ENCODE peak calls at places on chromosomes 7 and 10, in five cellular contexts. D is mammary epithelial cell, E is IMR-90, G is GM23338, L is K562. I is an unnamed sample. For H3K36me3, the result is how much of the 10 kb centered on the place peaks cover.

GRCh38 chr7:918441-919113 is 35.9 kb downstream of the ADAP1 start:
- DNase-seq in E (no peak), D (no peak), L (no peak), G (no peak), I (no peak)

GRCh38 chr10:44993922-44994751 is 6.6 kb upstream of the ZNF22 start:
- DNase-seq in L (no peak), D (no peak), G (no peak), E (peak), I (no peak)

GRCh38 chr7:240887-241421 is 48.6 kb downstream of the FAM20C start:
- DNase-seq in E (no peak), G (no peak), L (no peak), D (peak), I (no peak)

GRCh38 chr7:122886357-122887081 is at the start of gene CADPS2:
- DNase-seq in L (peak), D (peak), G (peak), E (peak), I (peak)

GRCh38 chr7:128389085-128389814 is 20.5 kb downstream of the IMPDH1 start:
- DNase-seq in E (no peak), G (peak), L (no peak), D (no peak), I (no peak)

GRCh38 chr7:80047032-80047431 is 87.6 kb upstream of the GNAI1 start:
- DNase-seq in D (no peak), E (peak), G (no peak), L (no peak), I (no peak)

GRCh38 chr7:68247566-68247965 is 1250.9 kb downstream of the TYW1 start:
- DNase-seq in G (no peak), D (no peak), L (no peak), E (no peak), I (no peak)

GRCh38 chr7:70944516-70944915 is 187.4 kb upstream of the GALNT17 start:
- DNase-seq in L (no peak), G (no peak), D (no peak), E (no peak), I (no peak)

GRCh38 chr10:77835669-77836086 is 90.9 kb downstream of the DLG5 start:
- DNase-seq in E (no peak), G (no peak), D (no peak), L (no peak), I (no peak)

GRCh38 chr7:157618823-157619606 is 282.2 kb downstream of the DNAJB6 start:
- DNase-seq in L (no peak), E (no peak), D (no peak), G (no peak), I (no peak)

GRCh38 chr7:69199048-69199447 is 399.2 kb upstream of the AUTS2 start:
- DNase-seq in G (no peak), D (no peak), E (no peak), L (no peak), I (no peak)

GRCh38 chr10:15472431-15473400 is 101.6 kb upstream of the FAM171A1 start:
- DNase-seq in G (peak), L (no peak), D (no peak), E (peak), I (no peak)

GRCh38 chr7:229184-229964 is 37.0 kb downstream of the FAM20C start:
- DNase-seq in L (no peak), G (no peak), D (no peak), E (peak), I (peak)

DNA sequence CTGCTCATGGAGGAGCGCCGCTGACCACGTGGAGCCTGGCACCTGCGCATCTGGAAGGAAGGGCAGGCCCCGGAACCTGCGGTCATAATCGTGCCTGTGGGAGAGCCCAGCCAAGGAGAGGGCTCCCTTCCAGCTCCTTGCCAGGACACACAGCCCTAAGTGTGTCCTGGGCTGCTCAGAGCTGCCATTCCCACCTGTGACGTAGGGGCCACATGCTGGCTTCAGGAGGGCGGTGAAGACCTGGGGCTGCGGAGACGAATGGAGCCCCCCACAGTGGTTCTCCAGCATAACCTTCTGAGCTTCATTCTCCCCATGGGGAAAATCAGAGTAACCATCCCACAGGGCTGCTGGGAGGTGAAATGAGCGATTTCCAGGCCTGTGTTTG is 127.6 kb upstream of the CHST15 start:
- DNase-seq in L (no peak), E (no peak), D (no peak), G (no peak), I (no peak)
- H2AFZ ChIP-seq in L (no peak), E (no peak), D (peak), G (peak), I (no peak)

GRCh38 chr10:46020344-46020656 is 10.1 kb downstream of the NCOA4 start:
- DNase-seq in E (no peak), D (no peak), L (peak), G (no peak), I (no peak)
- H3K36me3 ChIP-seq in E (under half), D (under half), L (half or more), G (under half), I (under half)

DNA sequence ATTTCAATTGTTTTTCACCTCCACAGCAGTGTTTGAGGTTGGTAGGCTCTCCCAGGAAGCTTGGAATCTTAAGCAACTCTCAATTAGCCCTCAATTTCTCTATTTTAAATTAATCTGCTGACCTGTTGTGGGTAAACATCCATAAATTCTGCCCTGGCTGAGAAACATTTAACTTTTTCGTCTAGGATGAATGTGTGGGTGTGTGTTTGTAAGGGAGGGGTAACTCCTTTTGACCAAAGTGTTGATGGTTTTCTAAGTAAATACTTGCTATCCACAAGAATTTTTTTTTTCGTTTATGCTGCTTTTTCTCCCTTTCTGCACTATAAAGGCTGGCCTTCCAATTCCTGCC is 973 bp downstream of the PPP3CB start:
- DNase-seq in D (no peak), G (no peak), E (no peak), L (no peak), I (no peak)
- H2AFZ ChIP-seq in D (peak), G (peak), E (peak), L (peak), I (peak)

GRCh38 chr10:73997479-73997805 is 474 bp upstream of the VCL start:
- DNase-seq in G (no peak), D (no peak), E (no peak), L (peak), I (no peak)

GRCh38 chr10:73997806-73998622 is at the start of gene VCL:
- DNase-seq in E (peak), G (peak), L (peak), D (peak), I (peak)

GRCh38 chr10:73992899-73993788 is 4.8 kb upstream of the VCL start:
- DNase-seq in E (peak), G (no peak), L (peak), D (peak), I (no peak)

GRCh38 chr10:73991846-73992245 is 6.1 kb upstream of the VCL start:
- DNase-seq in G (no peak), E (no peak), L (peak), D (no peak), I (no peak)

GRCh38 chr10:73995035-73995358 is 2.9 kb upstream of the VCL start:
- DNase-seq in E (no peak), G (no peak), L (no peak), D (no peak), I (no peak)
- H3K36me3 ChIP-seq in E (under half), G (under half), L (under half), D (under half), I (under half)

DNA sequence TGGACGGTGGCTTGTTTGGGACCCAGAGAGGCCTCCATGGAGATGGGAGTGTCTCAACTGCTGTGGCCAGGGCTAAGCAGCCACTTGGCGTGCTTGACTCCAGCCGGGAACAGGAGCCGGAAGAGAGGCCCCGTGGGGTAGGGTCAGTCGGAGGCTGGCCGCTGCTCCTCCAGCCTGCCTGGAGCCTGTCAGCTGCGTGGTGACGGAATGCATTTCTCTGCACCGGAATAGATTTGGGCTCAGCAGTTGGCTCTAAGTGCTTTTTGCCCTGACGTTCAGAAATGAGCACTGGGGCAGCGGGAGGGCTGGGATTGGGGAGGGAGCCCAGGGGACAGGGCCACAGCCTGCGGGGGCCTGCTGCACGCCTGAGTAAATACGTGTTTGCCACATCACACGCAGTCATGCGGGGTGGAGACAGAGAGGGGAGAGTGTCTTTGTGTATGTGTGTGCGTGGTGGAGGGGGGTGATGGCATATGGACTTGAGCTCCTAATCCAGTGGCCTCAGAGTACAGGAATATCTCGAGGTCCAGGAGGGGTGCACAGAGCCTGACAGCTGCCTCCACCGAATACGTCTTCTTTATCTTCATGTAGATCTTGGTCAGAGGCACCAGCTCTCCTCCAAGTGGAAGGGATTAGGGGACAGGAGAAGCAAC is 151.2 kb downstream of the CDH23 start:
- DNase-seq in D (no peak), E (peak), G (no peak), L (no peak), I (peak)
- H2AFZ ChIP-seq in D (no peak), E (peak), G (peak), L (peak), I (no peak)

GRCh38 chr10:112161757-112162518 is 21.6 kb downstream of the GPAM start:
- DNase-seq in E (no peak), L (no peak), G (no peak), D (no peak), I (no peak)
- H3K36me3 ChIP-seq in E (under half), L (half or more), G (half or more), D (under half), I (under half)

DNA sequence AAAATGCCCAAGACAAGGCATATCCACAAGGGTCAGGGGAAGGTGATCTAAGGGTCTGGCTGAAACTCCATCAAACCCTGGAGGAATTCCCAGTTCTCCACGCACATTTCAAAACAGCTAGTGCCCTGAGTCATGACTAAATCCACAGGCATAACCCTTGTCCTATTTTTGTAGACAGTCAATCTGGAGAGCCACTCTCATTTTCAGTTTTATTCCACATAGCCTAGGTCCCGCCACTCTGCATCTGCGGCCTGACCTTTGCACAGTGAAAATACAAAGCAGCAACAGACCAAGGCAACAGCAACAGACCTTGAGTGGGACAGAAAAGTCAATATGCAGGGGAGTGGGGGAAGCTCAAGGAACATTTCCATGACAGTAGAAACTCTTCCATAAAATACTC is 201.4 kb upstream of the NPVF start:
- DNase-seq in D (no peak), L (no peak), E (no peak), G (no peak), I (peak)
- H2AFZ ChIP-seq in D (no peak), L (no peak), E (no peak), G (no peak), I (no peak)

GRCh38 chr10:102511562-102512274 is 7.9 kb downstream of the SUFU start:
- DNase-seq in E (no peak), D (no peak), G (no peak), L (no peak), I (no peak)
- H3K36me3 ChIP-seq in E (under half), D (under half), G (under half), L (under half), I (under half)

DNA sequence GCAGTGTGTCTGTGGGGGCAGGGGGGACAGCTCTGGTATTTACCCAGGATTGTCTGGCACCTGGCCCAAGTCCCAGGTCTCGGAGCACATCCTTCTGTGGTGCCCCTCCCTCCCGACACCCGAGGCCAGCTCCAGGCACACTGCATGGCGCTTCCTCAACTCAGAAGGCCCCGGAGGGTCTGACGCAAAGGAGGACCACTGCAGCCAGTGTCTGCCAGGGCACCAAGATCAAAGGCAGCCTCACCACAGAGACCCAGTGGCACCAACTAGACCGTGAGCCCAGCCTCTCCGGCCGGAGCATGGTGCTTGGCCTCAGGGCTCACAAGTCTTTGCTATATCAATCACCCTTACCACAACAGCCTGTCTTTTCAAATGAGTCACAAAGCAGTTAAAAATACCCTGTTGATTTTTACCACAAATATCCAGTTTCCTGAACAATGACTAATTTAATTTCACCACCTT is 99.3 kb upstream of the DDC start:
- DNase-seq in E (peak), G (no peak), L (no peak), D (peak), I (no peak)
- H2AFZ ChIP-seq in E (no peak), G (no peak), L (no peak), D (peak), I (no peak)

DNA sequence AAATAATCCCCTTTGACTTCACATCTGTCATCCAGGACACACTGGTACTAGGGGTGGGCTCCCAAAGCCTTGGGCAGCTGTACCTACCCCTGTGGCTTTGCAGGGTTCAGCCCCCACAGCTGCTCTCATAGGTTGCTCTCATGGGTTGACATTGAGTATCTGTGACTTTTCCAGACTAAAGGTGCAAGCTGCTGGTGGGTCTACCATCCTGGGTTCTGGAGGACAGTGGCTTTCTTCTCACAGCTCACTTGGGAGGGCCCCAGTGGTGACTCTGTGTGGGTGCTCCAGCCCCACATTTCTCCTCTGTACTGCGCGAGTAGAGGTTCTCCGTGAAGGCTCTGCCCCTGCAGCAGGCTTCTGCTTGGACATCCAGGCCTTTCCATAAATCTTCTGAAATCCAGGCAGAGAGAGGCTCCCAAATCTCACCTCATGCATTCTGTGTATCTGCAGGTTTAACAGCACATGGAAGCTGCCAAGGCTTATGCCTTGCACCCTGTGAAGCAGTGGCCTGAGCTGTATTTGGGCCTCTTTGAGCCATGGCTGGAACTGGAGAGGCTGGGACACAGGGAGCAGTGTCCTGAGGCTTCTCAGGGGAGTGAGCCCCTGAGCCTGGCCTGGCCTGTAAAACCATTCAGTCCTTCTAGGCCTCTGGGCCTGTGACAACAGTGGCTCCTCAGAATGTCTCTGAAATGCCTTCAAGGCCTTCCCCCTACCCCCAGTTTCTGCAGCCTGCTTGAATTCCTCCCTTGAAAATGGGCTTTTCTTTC is 52.2 kb downstream of the TRIM24 start:
- DNase-seq in D (no peak), E (no peak), G (no peak), L (no peak), I (no peak)
- H3K36me3 ChIP-seq in D (under half), E (under half), G (under half), L (half or more), I (under half)